ENCODE peak calls at places on chromosomes 16 and 17, in four cellular contexts. C, N, J and V are unnamed samples.

GRCh38 chr16:3520398-3520797 is 19.6 kb downstream of the CLUAP1 start:
- DNase-seq in J (no peak), N (peak; percentile 11), C (no peak), V (no peak)

GRCh38 chr17:17067277-17067676 is 25.0 kb downstream of the MPRIP start:
- DNase-seq in C (no peak), J (no peak), N (peak; percentile 77), V (no peak)

GRCh38 chr16:73019456-73020362 is 28.2 kb downstream of the ZFHX3 start:
- DNase-seq in J (peak; percentile 45), N (peak; percentile 90), C (no peak), V (peak; percentile 71)

GRCh38 chr17:39674702-39675389 is 6.6 kb downstream of the PNMT start:
- DNase-seq in C (no peak), J (no peak), N (no peak), V (peak; percentile 36)

GRCh38 chr16:3876160-3876559 is 4.4 kb downstream of the CREBBP start:
- DNase-seq in C (no peak), N (no peak), J (no peak), V (no peak)

GRCh38 chr16:10828851-10829331 is 10.3 kb upstream of the TVP23A start:
- DNase-seq in N (peak; percentile 86), C (peak; percentile 49), J (no peak), V (peak; percentile 62)

GRCh38 chr16:4500283-4500682 is 24.1 kb downstream of the HMOX2 start:
- DNase-seq in J (peak; percentile 27), C (no peak), N (peak; percentile 88), V (peak; percentile 84)

GRCh38 chr16:54432481-54433229 is 146.1 kb upstream of the IRX3 start:
- DNase-seq in J (no peak), N (no peak), C (no peak), V (no peak)

GRCh38 chr16:80006175-80006895 is 405.8 kb upstream of the MAF start:
- DNase-seq in J (no peak), C (no peak), N (peak; percentile 76), V (no peak)

GRCh38 chr17:50768348-50768761 is 1.0 kb upstream of the ANKRD40CL start:
- DNase-seq in N (no peak), C (peak; percentile 47), J (peak; percentile 37), V (peak; percentile 87)

GRCh38 chr17:29760279-29760721 is 137.6 kb upstream of the CORO6 start:
- DNase-seq in N (peak; percentile 68), J (no peak), C (no peak), V (peak; percentile 2)

GRCh38 chr16:78738557-78738956 is 639.1 kb downstream of the WWOX start:
- DNase-seq in N (no peak), J (no peak), C (no peak), V (no peak)

GRCh38 chr16:57619133-57619605 is 9.3 kb upstream of the ADGRG1 start:
- DNase-seq in C (peak; percentile 38), N (no peak), J (no peak), V (no peak)

GRCh38 chr17:37650419-37651003 is 7.3 kb upstream of the DDX52 start:
- DNase-seq in N (peak; percentile 33), C (no peak), J (peak; percentile 41), V (peak; percentile 46)

GRCh38 chr17:5127910-5128309 is 12.1 kb downstream of the USP6 start:
- DNase-seq in C (no peak), N (no peak), J (no peak), V (no peak)

GRCh38 chr17:71329310-71330098 is 791.3 kb upstream of the SOX9 start:
- DNase-seq in C (no peak), J (no peak), N (peak; percentile 42), V (no peak)

GRCh38 chr16:67540756-67541155 is 12.1 kb downstream of the RIPOR1 start:
- DNase-seq in C (no peak), N (no peak), J (no peak), V (no peak)

GRCh38 chr17:42288985-42289862 is 926 bp downstream of the STAT5A start:
- DNase-seq in C (peak; percentile 62), J (no peak), N (no peak), V (no peak)

GRCh38 chr17:20085283-20085875 is 76.2 kb downstream of the SPECC1 start:
- DNase-seq in J (no peak), C (no peak), N (peak; percentile 85), V (no peak)

GRCh38 chr17:6862122-6862521 is 30.6 kb upstream of the TEKT1 start:
- DNase-seq in J (no peak), N (no peak), C (no peak), V (no peak)
- TF ChIP-seq EZH2 in J (no peak), N (no peak), C (no peak), V (no peak)

GRCh38 chr17:61410100-61410551 is 10.5 kb downstream of the TBX2 start:
- DNase-seq in J (no peak), N (no peak), C (no peak), V (no peak)

GRCh38 chr17:61409301-61410099 is 9.9 kb downstream of the TBX2 start:
- DNase-seq in C (peak; percentile 73), J (peak; percentile 36), N (peak; percentile 70), V (peak; percentile 84)

GRCh38 chr17:61411114-61411943 is 11.7 kb downstream of the TBX2 start:
- DNase-seq in C (peak; percentile 82), J (no peak), N (peak; percentile 77), V (peak; percentile 86)

GRCh38 chr17:61411944-61412859 is 12.6 kb downstream of the TBX2 start:
- DNase-seq in N (peak; percentile 80), C (peak; percentile 89), J (peak; percentile 49), V (peak; percentile 89)

DNA sequence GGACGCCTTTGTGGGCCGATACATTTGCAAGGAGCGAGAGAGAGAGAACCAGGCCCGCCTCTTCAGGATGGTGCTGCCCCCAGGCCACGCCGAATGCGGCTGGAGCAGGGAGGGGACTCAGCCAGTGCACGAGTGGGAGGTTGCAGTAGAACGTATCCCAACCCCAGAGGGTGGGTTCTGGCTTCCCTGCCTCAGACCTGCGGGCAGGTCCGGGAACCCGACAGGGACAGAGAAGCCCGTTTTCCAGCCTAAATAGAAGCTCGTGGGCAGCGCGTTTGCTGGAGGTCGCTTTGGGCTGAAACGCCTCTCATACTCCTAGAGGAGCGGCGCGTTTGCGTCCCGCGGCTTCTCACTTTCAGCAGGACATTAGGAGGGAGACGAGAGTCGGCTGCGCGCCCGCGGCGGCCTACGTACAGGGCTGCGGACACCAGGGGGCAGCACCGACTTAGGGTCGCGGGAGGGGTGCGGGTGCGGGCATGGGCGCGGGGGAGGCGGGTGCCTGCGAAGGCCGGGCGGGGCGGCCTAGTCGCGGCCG is 11.0 kb downstream of the TBX2 start:
- DNase-seq in N (peak; percentile 76), C (peak; percentile 91), J (no peak), V (no peak)
- TF ChIP-seq EZH2 in N (no peak), C (peak; percentile 97), J (no peak), V (no peak)

GRCh38 chr17:7292729-7293128 is 1.7 kb downstream of the YBX2 start:
- DNase-seq in J (no peak), N (no peak), C (no peak), V (no peak)

GRCh38 chr17:7295230-7296180 is 1.1 kb upstream of the YBX2 start:
- DNase-seq in J (no peak), C (no peak), N (no peak), V (peak; percentile 47)

GRCh38 chr17:7294614-7295153 is at the start of gene YBX2:
- DNase-seq in C (peak; percentile 97), N (no peak), J (peak; percentile 48), V (peak; percentile 49)

GRCh38 chr17:7293131-7293557 is 1.3 kb downstream of the YBX2 start:
- DNase-seq in N (no peak), C (no peak), J (no peak), V (no peak)

DNA sequence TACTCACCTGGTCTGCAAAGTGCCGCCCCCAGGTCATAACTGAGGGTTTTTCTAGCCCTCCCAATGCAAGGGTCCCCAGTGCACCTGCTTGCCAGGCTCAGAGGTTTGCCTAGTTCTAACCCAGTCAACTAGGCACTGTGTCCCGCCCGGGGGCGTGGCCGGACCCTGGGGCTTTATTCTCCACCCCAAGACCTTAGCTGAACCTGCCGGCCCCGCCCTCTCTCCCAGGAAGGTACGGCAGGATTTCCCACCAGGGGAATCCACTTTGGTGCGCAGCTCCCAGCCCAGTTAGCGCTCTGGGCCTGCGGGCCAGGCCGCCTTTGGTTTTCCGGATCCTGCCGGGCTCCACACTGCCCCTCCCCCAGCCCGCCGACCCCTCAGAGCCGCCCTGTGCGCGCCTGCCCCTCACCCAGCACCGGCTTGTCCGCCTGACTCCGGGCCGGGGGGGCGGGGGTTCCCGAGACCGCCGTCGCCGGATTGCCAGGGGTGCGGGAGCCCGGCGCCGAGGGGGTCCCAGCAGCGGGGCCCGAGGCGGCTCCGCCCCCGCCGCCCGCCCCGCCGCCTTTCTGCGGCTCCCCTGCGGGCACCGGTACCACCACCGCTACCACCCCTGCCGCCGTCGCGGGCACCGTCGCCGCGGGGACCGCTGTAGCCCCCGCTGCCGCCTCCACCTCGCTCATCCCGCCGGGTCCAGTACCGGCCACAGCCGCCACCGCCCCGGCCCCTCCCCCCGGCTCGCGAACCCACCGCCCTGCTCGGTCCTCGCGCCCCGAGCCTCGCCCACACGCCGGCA is 422 bp downstream of the YBX2 start:
- DNase-seq in J (no peak), C (peak; percentile 86), N (no peak), V (no peak)
- TF ChIP-seq EZH2 in J (no peak), C (no peak), N (peak; percentile 81), V (no peak)

GRCh38 chr17:79811888-79812205 is 15.0 kb upstream of the CBX8 start:
- DNase-seq in N (no peak), J (no peak), C (no peak), V (no peak)

GRCh38 chr17:79813826-79814623 is 17.1 kb upstream of the CBX8 start:
- DNase-seq in N (no peak), J (no peak), C (peak; percentile 78), V (no peak)

GRCh38 chr17:79811036-79811887 is 14.4 kb upstream of the CBX8 start:
- DNase-seq in N (no peak), C (peak; percentile 73), J (peak; percentile 50), V (peak; percentile 68)

GRCh38 chr17:79812969-79813825 is 16.3 kb upstream of the CBX8 start:
- DNase-seq in J (no peak), C (peak; percentile 63), N (no peak), V (no peak)

DNA sequence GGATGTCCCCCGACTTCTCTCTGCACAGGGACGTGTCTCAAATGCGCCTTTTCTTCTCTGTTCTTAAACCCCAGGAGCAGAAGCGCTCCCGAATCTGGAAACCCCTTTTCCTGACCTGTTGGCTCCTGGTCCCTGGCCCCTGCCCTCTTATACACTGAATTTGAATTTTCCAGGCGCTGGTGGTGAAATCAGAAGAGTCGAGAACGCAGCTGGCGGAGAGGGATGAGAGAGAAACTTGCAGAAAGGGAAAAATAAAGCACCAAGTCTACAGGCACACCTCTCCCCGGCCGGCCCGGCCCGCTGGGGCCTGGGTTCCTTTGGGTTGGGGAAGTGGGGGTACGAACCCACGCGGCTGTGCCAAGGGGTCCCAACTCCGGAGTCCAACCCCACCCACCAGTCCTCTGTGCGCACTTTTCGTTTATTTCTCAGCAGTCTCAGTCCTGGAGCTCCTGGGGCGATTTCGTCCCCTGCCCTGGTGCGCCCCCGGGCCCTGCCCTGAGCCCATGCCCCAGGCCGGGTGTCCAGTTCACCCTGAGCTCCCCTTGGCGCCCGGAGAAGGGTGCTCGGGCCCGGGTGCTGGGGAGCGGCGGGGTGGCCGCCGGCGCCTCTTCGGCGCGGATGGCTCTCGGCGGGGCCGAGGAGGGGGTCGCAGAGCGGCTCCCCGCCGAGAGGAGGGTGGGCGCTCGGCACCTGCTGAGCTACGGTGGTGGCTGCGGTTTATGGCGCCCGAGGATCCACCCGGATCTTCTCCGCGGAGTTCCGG is 15.5 kb upstream of the CBX8 start:
- DNase-seq in J (no peak), C (peak; percentile 56), N (no peak), V (no peak)
- TF ChIP-seq EZH2 in J (no peak), C (peak; percentile 94), N (peak; percentile 85), V (no peak)